ENCODE peak calls at places on chromosomes 13 and 19, in seven cellular contexts. D, U, Y, B, R, Z and W are unnamed samples.

GRCh38 chr13:66803013-66803739 is 427.0 kb downstream of the PCDH9 start:
- DNase-seq in D (no peak), U (no peak), Z (no peak), Y (no peak), R (no peak), B (no peak), W (no peak)

GRCh38 chr19:6774821-6775707 is 2.6 kb downstream of the VAV1 start:
- DNase-seq in D (peak), Y (peak), Z (no peak), B (no peak), U (no peak), R (no peak), W (no peak)

GRCh38 chr13:95601216-95601615 is 43.3 kb downstream of the DZIP1 start:
- DNase-seq in B (no peak), Y (no peak), D (no peak), Z (no peak), R (no peak), U (no peak), W (no peak)

GRCh38 chr19:7602240-7602934 is 6.7 kb downstream of the CAMSAP3 start:
- DNase-seq in D (no peak), R (no peak), B (no peak), Y (no peak), Z (no peak), U (no peak), W (no peak)

GRCh38 chr13:42525035-42525504 is 48.9 kb upstream of the TNFSF11 start:
- DNase-seq in D (no peak), B (no peak), Y (peak), R (no peak), Z (no peak), U (no peak), W (no peak)

GRCh38 chr19:50344661-50345318 is 15.6 kb upstream of the KCNC3 start:
- DNase-seq in U (no peak), D (peak), Y (no peak), Z (no peak), R (no peak), B (no peak), W (no peak)

GRCh38 chr13:109816112-109816978 is 30.0 kb upstream of the IRS2 start:
- DNase-seq in B (no peak), Z (no peak), R (no peak), U (no peak), Y (peak), D (no peak), W (no peak)

GRCh38 chr13:44812818-44813217 is 176.5 kb downstream of the NUFIP1 start:
- DNase-seq in Z (no peak), R (no peak), Y (peak), B (no peak), U (no peak), D (no peak), W (no peak)

GRCh38 chr19:41531438-41532311 is 44.3 kb upstream of the CEACAM21 start:
- DNase-seq in Y (peak), R (peak), D (peak), U (peak), B (peak), Z (peak), W (peak)

GRCh38 chr13:110307697-110308376 is 753 bp downstream of the COL4A2 start:
- DNase-seq in D (no peak), Y (peak), U (peak), R (no peak), B (no peak), Z (no peak), W (peak)

GRCh38 chr13:21871919-21872318 is 201.0 kb downstream of the FGF9 start:
- DNase-seq in B (no peak), Y (no peak), U (no peak), R (no peak), D (no peak), Z (no peak), W (no peak)

GRCh38 chr19:12834976-12835757 is 788 bp upstream of the RTBDN start:
- DNase-seq in D (no peak), Y (no peak), Z (no peak), U (peak), R (no peak), B (peak), W (peak)

GRCh38 chr19:19294914-19295313 is 21.8 kb upstream of the TM6SF2 start:
- DNase-seq in Y (no peak), B (no peak), Z (no peak), D (no peak), U (no peak), R (no peak), W (no peak)

GRCh38 chr13:31997641-31998040 is 33.9 kb upstream of the FRY start:
- DNase-seq in Z (no peak), U (no peak), Y (no peak), B (no peak), R (no peak), D (no peak), W (no peak)

GRCh38 chr13:70330697-70331361 is 222.6 kb upstream of the KLHL1 start:
- DNase-seq in D (no peak), B (no peak), Z (no peak), Y (no peak), R (no peak), U (no peak), W (no peak)

GRCh38 chr19:8511573-8512101 is 2.3 kb downstream of the ZNF414 start:
- DNase-seq in B (no peak), U (no peak), D (no peak), Y (no peak), R (no peak), Z (no peak), W (no peak)

GRCh38 chr13:106915146-106915545 is 347.2 kb upstream of the ARGLU1 start:
- DNase-seq in Z (no peak), D (no peak), B (no peak), Y (no peak), R (no peak), U (no peak), W (no peak)

GRCh38 chr19:41500443-41500842 is 57.5 kb downstream of the ERICH4 start:
- DNase-seq in B (no peak), Y (no peak), R (no peak), U (no peak), D (no peak), Z (no peak), W (no peak)

GRCh38 chr13:50529154-50529882 is 314.2 kb downstream of the DLEU7 start:
- DNase-seq in U (peak), D (no peak), Y (peak), R (no peak), B (no peak), Z (no peak), W (peak)

GRCh38 chr13:113855012-113855921 is 8.6 kb downstream of the GAS6 start:
- DNase-seq in R (no peak), B (no peak), D (no peak), Z (peak), Y (no peak), U (no peak), W (no peak)

GRCh38 chr13:50126378-50127016 is 111.3 kb downstream of the KCNRG start:
- DNase-seq in U (no peak), Z (no peak), R (no peak), D (peak), Y (peak), B (no peak), W (no peak)

GRCh38 chr13:44050450-44051063 is 170.9 kb downstream of the LACC1 start:
- DNase-seq in U (peak), Y (peak), D (peak), B (no peak), Z (no peak), R (no peak), W (peak)

GRCh38 chr19:48625891-48626327 is 6.6 kb downstream of the SPHK2 start:
- DNase-seq in Y (no peak), D (no peak), Z (no peak), U (no peak), R (no peak), B (no peak), W (no peak)

GRCh38 chr13:85693889-85694511 is 105.2 kb downstream of the SLITRK6 start:
- DNase-seq in Y (no peak), D (no peak), B (no peak), R (no peak), U (no peak), Z (no peak), W (peak)

GRCh38 chr13:65562305-65562704 is 1667.8 kb downstream of the PCDH9 start:
- DNase-seq in U (no peak), Z (no peak), B (no peak), Y (no peak), D (no peak), R (no peak), W (no peak)

GRCh38 chr19:12748489-12748888 is 3.1 kb upstream of the BEST2 start:
- DNase-seq in R (no peak), Y (no peak), B (no peak), U (no peak), D (no peak), Z (no peak), W (no peak)

GRCh38 chr19:11513946-11514345 is 8.3 kb upstream of the ZNF653 start:
- DNase-seq in Z (no peak), B (no peak), R (no peak), U (no peak), Y (no peak), D (no peak), W (no peak)

GRCh38 chr19:41478875-41479756 is 36.2 kb downstream of the ERICH4 start:
- DNase-seq in R (no peak), Z (no peak), D (no peak), B (no peak), Y (no peak), U (no peak), W (no peak)

GRCh38 chr13:101654916-101655315 is 202.4 kb downstream of the ITGBL1 start:
- DNase-seq in R (no peak), D (no peak), Z (no peak), U (peak), B (no peak), Y (peak), W (no peak)

GRCh38 chr19:30082168-30082567 is 140.1 kb downstream of the URI1 start:
- DNase-seq in D (no peak), Y (no peak), R (no peak), B (no peak), U (no peak), Z (no peak), W (no peak)

GRCh38 chr19:43425567-43426392 is 11.1 kb downstream of the TEX101 start:
- DNase-seq in B (no peak), Y (peak), R (no peak), U (peak), D (no peak), Z (no peak), W (no peak)

GRCh38 chr13:99905814-99906213 is 65.8 kb downstream of the ZIC5 start:
- DNase-seq in R (no peak), Z (no peak), Y (no peak), B (no peak), U (no peak), D (no peak), W (no peak)

GRCh38 chr13:105679832-105680231 is 855.6 kb downstream of the EFNB2 start:
- DNase-seq in U (no peak), R (no peak), Y (no peak), D (no peak), Z (no peak), B (no peak), W (no peak)

GRCh38 chr19:54918499-54918898 is 12.6 kb downstream of the NCR1 start:
- DNase-seq in R (no peak), B (no peak), U (no peak), Z (no peak), Y (no peak), D (no peak), W (no peak)

GRCh38 chr13:110562696-110563462 is 1.4 kb upstream of the RAB20 start:
- DNase-seq in B (no peak), U (no peak), R (no peak), Z (no peak), D (no peak), Y (no peak), W (no peak)

GRCh38 chr19:39085392-39085791 is 1.2 kb downstream of the ACP7 start:
- DNase-seq in Z (no peak), Y (no peak), U (no peak), B (no peak), D (no peak), R (no peak), W (no peak)

GRCh38 chr13:24452044-24452443 is 60.5 kb downstream of the PARP4 start:
- DNase-seq in D (no peak), Y (no peak), U (no peak), B (no peak), R (no peak), Z (no peak), W (no peak)

GRCh38 chr13:94480672-94481145 is 1.2 kb upstream of the DCT start:
- DNase-seq in Y (peak), U (peak), Z (no peak), D (no peak), R (no peak), B (no peak), W (peak)

GRCh38 chr13:96216543-96216942 is 126.6 kb downstream of the HS6ST3 start:
- DNase-seq in D (no peak), B (no peak), Y (no peak), U (no peak), R (no peak), Z (no peak), W (no peak)